ENCODE peak calls at places on chromosomes 13 and 19, in five cellular contexts. P, X, U, J and L are unnamed samples.

GRCh38 chr13:76009491-76009890 is 373.4 kb downstream of the LMO7 start:
- DNase-seq in P (peak), X (no peak), U (peak), J (no peak), L (no peak)

GRCh38 chr13:101959016-101959415 is 442.8 kb downstream of the FGF14 start:
- DNase-seq in P (no peak), X (no peak), U (no peak), J (peak), L (no peak)

GRCh38 chr19:29616541-29616940 is 10.5 kb downstream of the POP4 start:
- DNase-seq in P (no peak), X (no peak), U (no peak), J (no peak), L (no peak)

GRCh38 chr13:34847751-34848150 is 94.3 kb upstream of the NBEA start:
- DNase-seq in P (no peak), X (no peak), U (no peak), J (no peak), L (no peak)

GRCh38 chr13:43269037-43269476 is 245.7 kb downstream of the DNAJC15 start:
- DNase-seq in P (peak), X (no peak), U (peak), J (no peak), L (no peak)

GRCh38 chr13:70960841-70961443 is 852.7 kb upstream of the KLHL1 start:
- DNase-seq in P (peak), X (no peak), U (peak), J (peak), L (no peak)

GRCh38 chr19:1168877-1169791 is 4.9 kb downstream of the SBNO2 start:
- DNase-seq in P (peak), X (peak), U (peak), J (no peak), L (no peak)

GRCh38 chr13:106277483-106278154 is 257.8 kb downstream of the EFNB2 start:
- DNase-seq in P (no peak), X (no peak), U (no peak), J (no peak), L (no peak)

GRCh38 chr19:49116544-49116943 is 2.4 kb downstream of the LIN7B start:
- DNase-seq in P (no peak), X (no peak), U (no peak), J (no peak), L (no peak)

GRCh38 chr19:58476498-58477015 is 405 bp downstream of the ZNF446 start:
- DNase-seq in P (peak), X (no peak), U (no peak), J (no peak), L (peak)

GRCh38 chr13:23146811-23147245 is 34.0 kb upstream of the SGCG start:
- DNase-seq in P (peak), X (no peak), U (no peak), J (no peak), L (no peak)

DNA sequence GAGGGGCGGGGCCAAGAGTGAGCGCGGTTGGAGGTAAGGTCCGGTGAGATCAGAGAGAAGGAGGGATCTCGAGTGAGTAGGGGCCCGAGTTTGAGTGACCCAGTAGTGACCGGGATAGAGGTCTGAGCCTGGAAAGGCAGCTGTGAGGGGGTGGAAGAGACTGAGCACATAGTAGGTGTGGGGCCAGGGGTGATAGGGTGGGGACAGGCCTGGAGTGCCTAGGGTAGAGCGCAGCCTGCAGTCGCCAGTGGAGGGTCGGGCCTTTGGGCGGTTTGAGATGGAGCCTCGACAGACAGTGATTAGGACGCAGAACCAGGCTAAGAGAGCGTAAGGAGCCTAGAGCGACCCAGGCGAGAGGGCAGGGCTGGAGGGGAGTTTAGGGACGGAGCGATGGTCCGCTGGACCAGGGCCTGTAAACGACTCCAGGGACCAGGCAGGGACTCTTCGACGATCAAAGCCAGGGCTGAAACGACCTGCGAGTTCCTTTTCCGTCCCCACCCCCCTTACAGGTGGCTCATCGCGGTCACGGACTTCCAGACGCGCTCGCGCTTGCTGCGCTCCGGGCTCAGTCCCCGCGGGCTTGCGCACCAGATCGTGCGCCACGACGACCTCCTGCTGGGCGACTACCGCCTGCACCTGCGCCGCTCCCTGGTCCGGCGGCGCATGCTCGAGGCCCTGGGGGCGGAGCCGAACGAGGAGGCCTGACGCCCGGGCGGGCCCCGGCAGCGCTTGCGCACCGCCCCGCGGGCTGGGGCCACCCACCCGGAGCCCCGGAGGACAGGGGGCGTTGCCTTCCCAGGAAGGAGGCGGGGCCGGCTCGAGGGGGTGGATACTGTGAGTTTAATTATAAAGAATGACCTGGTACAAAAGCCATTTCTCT is 9.4 kb downstream of the C19orf81 start:
- DNase-seq in P (peak), X (no peak), U (peak), J (no peak), L (peak)
- TF ChIP-seq CTCF in P (no peak), X (no peak), U (no peak), J (no peak), L (no peak)

DNA sequence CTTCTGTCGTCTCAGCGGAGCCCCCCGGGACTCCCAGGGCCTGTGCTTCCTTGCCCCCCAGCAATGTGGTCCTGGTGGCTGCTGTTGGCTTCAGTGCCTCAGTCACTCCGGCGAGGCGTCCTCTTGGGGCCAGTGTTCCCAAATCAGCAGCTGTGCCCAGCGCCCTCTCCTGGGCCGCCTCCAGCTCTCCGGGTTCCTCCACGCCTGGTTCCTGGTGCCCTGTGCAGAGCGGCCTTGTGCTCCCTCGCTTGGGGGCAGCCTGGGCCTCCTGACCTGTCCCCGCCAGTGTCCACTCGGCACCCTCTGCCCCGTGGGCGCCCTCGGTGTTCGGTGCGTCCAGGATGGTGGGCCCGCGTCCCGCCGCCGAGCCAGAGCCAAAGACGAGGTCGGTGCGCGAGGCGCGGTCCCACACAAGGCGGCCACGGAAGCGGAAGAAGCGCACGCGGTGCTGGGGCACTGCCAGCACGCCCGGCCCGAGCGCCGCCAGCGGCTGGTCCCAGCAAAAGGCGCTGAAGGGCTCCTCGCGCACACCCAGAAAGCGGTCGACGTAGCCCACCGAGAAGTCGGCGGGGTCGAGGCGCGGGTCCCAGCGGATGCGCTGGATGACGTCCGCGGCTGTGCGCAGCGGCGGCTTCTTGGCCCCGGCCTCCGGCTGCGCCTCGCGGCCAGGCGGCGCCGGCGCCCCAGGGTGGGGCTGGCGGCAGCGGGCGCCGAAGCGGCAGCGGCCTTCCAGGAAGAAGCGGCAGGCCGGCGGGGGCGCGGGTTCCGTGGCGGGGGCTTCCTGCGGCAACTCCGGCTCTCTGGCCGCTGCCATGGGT is 656 bp downstream of the LENG9 start:
- DNase-seq in P (peak), X (peak), U (peak), J (peak), L (peak)
- TF ChIP-seq CTCF in P (no peak), X (no peak), U (peak), J (peak), L (peak)

DNA sequence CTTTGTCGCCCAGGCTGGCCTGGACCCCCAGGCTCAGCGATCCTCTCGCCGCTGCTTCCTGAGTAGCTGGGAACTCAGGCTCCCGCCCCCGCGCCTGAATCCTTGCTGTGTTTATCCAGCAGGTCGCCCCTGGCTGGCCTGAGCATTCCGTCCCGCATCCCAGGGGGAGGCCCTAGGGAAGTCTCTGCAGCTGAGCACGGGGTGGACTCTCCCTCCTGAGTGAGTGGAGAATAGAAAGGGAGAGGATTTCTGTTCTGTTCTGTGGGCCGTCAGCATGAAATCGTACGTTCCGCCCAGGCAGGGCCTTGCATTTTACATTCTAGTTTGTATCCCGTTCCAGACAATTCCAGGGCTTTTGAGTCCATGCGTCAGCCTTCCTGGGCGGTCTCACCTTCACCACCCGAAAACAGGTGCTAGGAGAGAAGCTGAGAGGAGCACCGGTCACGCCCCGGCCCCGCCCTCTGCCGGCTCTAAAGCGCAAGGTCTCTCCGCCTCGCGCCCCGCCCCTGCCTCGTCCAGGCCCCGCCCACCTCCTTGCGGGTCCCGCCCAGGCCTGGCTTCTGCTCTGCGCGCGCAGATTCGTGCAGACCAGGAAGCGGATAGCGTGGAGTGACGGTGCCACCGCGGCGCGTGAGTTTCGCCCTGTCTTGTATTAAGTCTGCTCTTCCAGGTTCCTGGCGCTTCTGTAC is at the start of gene ZNF761:
- DNase-seq in P (peak), X (peak), U (peak), J (peak), L (peak)
- TF ChIP-seq CTCF in P (peak), X (peak), U (peak), J (no peak), L (no peak)

DNA sequence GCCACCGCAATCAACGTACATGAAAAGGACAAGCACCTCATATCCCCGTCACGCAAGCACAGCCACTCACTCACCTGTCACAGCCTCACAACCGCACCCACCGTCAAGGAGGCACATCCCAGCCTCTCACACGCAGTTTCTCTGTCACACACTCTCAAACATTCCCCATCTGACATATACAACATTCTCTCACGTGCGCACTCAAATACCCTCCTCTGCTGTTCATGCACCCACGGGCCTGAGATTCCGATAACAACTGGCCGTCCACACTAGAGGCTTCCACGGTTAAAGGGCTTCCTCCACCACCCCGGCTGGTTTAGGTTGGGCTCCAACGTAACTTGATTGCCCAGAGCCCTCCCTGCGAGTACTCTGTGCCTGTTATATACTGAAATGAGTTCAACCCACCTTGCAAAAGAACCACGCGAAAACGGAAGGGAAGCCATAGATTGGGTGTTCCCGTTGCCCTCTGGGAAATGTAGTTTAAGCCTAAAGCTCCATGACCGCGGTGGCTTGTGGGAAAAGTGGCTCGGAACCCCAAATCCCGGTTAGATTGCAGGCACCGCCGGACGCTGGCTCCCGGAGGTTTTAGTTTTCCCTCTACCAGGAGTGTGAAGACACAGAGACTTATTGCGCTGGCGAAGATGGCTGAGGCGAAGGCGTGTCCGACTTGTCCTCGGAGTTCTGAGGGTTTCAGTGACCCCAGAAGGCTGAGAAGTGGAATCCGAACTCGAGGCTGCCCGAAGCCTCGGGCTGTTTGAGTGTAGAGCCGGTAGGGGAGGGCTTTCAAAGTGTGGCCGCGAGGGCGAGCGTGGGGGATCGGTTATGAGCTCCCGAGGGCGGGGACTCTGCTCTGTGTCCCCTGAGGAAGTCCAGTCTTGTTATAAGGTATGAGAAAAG is at the start of gene ZNF573:
- DNase-seq in P (peak), X (peak), U (peak), J (peak), L (peak)
- TF ChIP-seq CTCF in P (peak), X (no peak), U (peak), J (no peak), L (no peak)

GRCh38 chr19:45526143-45526542 is 18.9 kb downstream of the VASP start:
- DNase-seq in P (peak), X (no peak), U (peak), J (no peak), L (no peak)
- TF ChIP-seq CTCF in P (no peak), X (no peak), U (no peak), J (no peak), L (no peak)

DNA sequence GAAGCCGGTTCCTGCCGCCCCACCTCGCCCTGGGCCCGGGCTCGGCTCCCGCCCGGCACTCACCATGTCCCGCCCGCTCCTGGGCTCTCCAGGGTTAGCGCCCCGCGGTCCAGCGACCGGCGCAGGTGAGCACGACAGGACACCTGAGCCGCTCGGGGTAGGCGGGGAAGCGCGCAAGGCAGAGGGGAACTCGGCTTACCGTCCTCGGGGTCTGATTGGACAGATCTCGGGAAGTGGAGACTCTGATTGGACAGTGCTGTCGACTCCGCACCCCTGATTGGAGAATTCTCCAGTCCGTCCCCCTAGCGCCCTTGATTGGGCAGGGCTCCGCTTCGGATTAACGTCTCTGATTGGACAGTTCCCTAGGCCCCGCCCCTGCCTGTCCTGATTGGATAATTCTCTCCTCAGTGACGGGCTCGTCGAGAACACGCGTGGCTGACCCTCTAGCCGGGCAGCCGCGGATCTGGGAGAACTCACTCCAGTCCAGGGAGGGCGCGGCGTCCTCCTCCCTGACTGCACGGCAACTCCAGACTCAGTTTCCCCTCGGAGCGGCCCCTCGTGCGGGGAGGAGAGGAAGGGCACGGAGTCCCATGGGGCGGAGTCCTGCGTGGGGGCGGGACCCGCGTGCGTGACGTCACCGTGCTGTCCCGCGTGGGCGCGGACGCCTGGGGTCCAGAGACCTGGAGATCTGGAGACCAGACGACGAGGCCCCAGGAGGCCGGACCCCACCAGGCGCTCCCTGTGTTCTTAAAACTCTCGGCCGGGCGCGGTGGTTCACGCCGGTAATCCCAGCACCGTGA is at the start of gene ZNF77:
- DNase-seq in P (peak), X (peak), U (peak), J (peak), L (peak)
- TF ChIP-seq CTCF in P (no peak), X (no peak), U (peak), J (no peak), L (no peak)

GRCh38 chr19:38952395-38953165 is 21.8 kb downstream of the MRPS12 start:
- DNase-seq in P (peak), X (no peak), U (no peak), J (peak), L (peak)
- TF ChIP-seq CTCF in P (no peak), X (no peak), U (peak), J (peak), L (peak)